ENCODE peak calls at places on chromosomes 1 and 21, in nine cellular contexts. G is left lung, N is K562, K is AG09309, Y is WTC11, J is NCI-H510A treated with DMSO at 0.1 percent for 48 hours, D is NCI-H2029, S is cardiac fibroblast, Q is aorta. M is an unnamed sample.

GRCh38 chr21:34613679-34614442 is 1.1 kb downstream of the RCAN1 start:
- DNase-seq in G (no peak), N (peak; percentile 34), K (no peak), Y (no peak), J (no peak), D (no peak), S (peak; percentile 15), Q (no peak), M (no peak)

GRCh38 chr1:22922640-22923039 is 50.0 kb downstream of the LACTBL1 start:
- DNase-seq in G (no peak), N (no peak), K (no peak), Y (no peak), J (no peak), D (no peak), S (peak; percentile 23), Q (peak; percentile 3), M (no peak)

GRCh38 chr1:156645058-156645457 is 3.1 kb downstream of the BCAN start:
- DNase-seq in G (no peak), N (no peak), K (no peak), Y (no peak), J (no peak), D (no peak), S (no peak), Q (no peak), M (no peak)

GRCh38 chr1:151831605-151832004 is at the start of gene RORC:
- DNase-seq in G (peak; percentile 87), N (no peak), K (no peak), Y (no peak), J (peak; percentile 53), D (peak; percentile 54), S (no peak), Q (no peak), M (no peak)

GRCh38 chr1:173190101-173190895 is 16.8 kb downstream of the TNFSF4 start:
- DNase-seq in G (peak; percentile 67), N (no peak), K (no peak), Y (no peak), J (peak; percentile 77), D (no peak), S (peak; percentile 89), Q (peak; percentile 87), M (peak; percentile 62)

GRCh38 chr1:99672022-99672421 is 26.1 kb downstream of the PALMD start:
- DNase-seq in G (no peak), N (no peak), K (no peak), Y (no peak), J (no peak), D (no peak), S (no peak), Q (no peak), M (no peak)

GRCh38 chr1:93552751-93553455 is 105.0 kb downstream of the FNBP1L start:
- DNase-seq in G (no peak), N (no peak), K (no peak), Y (no peak), J (peak; percentile 29), D (peak; percentile 22), S (peak; percentile 74), Q (no peak), M (peak; percentile 55)

GRCh38 chr1:166971252-166971651 is 4.1 kb downstream of the ILDR2 start:
- DNase-seq in G (no peak), N (no peak), K (no peak), Y (no peak), J (no peak), D (no peak), S (no peak), Q (no peak), M (no peak)

GRCh38 chr1:167541013-167541412 is 12.5 kb downstream of the CREG1 start:
- DNase-seq in G (no peak), N (no peak), K (no peak), Y (no peak), J (no peak), D (no peak), S (no peak), Q (no peak), M (no peak)

GRCh38 chr1:101112051-101112770 is 86.6 kb upstream of the DPH5 start:
- DNase-seq in G (peak; percentile 80), N (no peak), K (no peak), Y (no peak), J (no peak), D (no peak), S (peak; percentile 12), Q (no peak), M (no peak)

GRCh38 chr1:161973924-161974845 is 49.5 kb downstream of the OLFML2B start:
- DNase-seq in G (no peak), N (no peak), K (no peak), Y (no peak), J (no peak), D (no peak), S (peak; percentile 25), Q (no peak), M (no peak)

GRCh38 chr1:203269654-203270020 is 35.7 kb upstream of the BTG2 start:
- DNase-seq in G (no peak), N (no peak), K (no peak), Y (no peak), J (no peak), D (no peak), S (no peak), Q (no peak), M (no peak)

GRCh38 chr1:203478986-203479385 is 3.4 kb downstream of the PRELP start:
- DNase-seq in G (no peak), N (no peak), K (no peak), Y (no peak), J (no peak), D (no peak), S (no peak), Q (no peak), M (no peak)

GRCh38 chr1:87017994-87018672 is 103.7 kb downstream of the HS2ST1 start:
- DNase-seq in G (no peak), N (no peak), K (no peak), Y (no peak), J (peak; percentile 76), D (no peak), S (peak; percentile 58), Q (no peak), M (no peak)

M was measured in D341Med.